ENCODE peak calls at places on chromosomes 1 and 21, in six cellular contexts. Z, K, R, G, H and V are unnamed samples.

GRCh38 chr1:86155807-86156561 is 588 bp downstream of the COL24A1 start:
- DNase-seq in H (no peak), R (no peak), K (no peak), G (peak; percentile 17), Z (peak; percentile 65), V (peak; percentile 16)

GRCh38 chr21:36926989-36927695 is 39.3 kb downstream of the HLCS start:
- DNase-seq in H (peak; percentile 62), K (peak; percentile 56), Z (peak; percentile 83), G (no peak), R (no peak), V (no peak)

GRCh38 chr1:230067441-230067870 is 418 bp downstream of the GALNT2 start:
- DNase-seq in G (peak; percentile 61), R (no peak), H (peak; percentile 36), K (peak; percentile 14), Z (no peak), V (peak; percentile 44)

GRCh38 chr1:178189814-178190213 is 95.9 kb downstream of the RASAL2 start:
- DNase-seq in H (peak; percentile 58), G (no peak), R (no peak), K (no peak), Z (peak; percentile 11), V (peak; percentile 56)

GRCh38 chr1:228989176-228989575 is 253.9 kb downstream of the RHOU start:
- DNase-seq in G (no peak), Z (no peak), K (no peak), H (no peak), R (no peak), V (no peak)

GRCh38 chr1:2050482-2050792 is 226 bp downstream of the PRKCZ start:
- DNase-seq in Z (no peak), H (peak; percentile 35), G (peak; percentile 48), K (no peak), R (no peak), V (no peak)

GRCh38 chr1:229855999-229856650 is 210.9 kb upstream of the GALNT2 start:
- DNase-seq in G (no peak), Z (no peak), K (no peak), H (no peak), R (no peak), V (no peak)

GRCh38 chr1:165315481-165315880 is 41.0 kb downstream of the LMX1A start:
- DNase-seq in K (no peak), R (no peak), H (no peak), G (no peak), Z (no peak), V (no peak)

GRCh38 chr21:36471254-36471723 is 8.6 kb downstream of the CLDN14 start:
- DNase-seq in H (peak; percentile 89), R (no peak), K (no peak), Z (peak; percentile 50), G (no peak), V (no peak)

GRCh38 chr1:206700445-206701036 is 15.8 kb downstream of the MAPKAPK2 start:
- DNase-seq in Z (peak; percentile 65), R (no peak), K (no peak), H (no peak), G (no peak), V (no peak)

GRCh38 chr1:16981269-16981849 is 939 bp upstream of the MFAP2 start:
- DNase-seq in G (no peak), H (no peak), R (no peak), Z (peak; percentile 92), K (no peak), V (no peak)

GRCh38 chr1:3052501-3052900 is 16.5 kb upstream of the PRDM16 start:
- DNase-seq in R (no peak), Z (no peak), H (no peak), G (no peak), K (no peak), V (no peak)

GRCh38 chr1:71490432-71490831 is 409.6 kb upstream of the ZRANB2 start:
- DNase-seq in H (peak; percentile 18), Z (peak; percentile 63), G (no peak), R (no peak), K (no peak), V (no peak)

GRCh38 chr1:245500546-245500945 is 345.8 kb downstream of the KIF26B start:
- DNase-seq in K (peak; percentile 80), R (no peak), Z (peak; percentile 66), G (peak; percentile 68), H (no peak), V (no peak)

GRCh38 chr1:206930210-206930798 is 8.6 kb upstream of the FCMR start:
- DNase-seq in R (no peak), K (no peak), G (no peak), Z (no peak), H (no peak), V (no peak)

GRCh38 chr1:89260575-89261275 is 11.9 kb downstream of the GBP5 start:
- DNase-seq in R (no peak), H (no peak), Z (no peak), G (no peak), K (no peak), V (peak; percentile 40)

GRCh38 chr21:39934895-39935294 is 67.7 kb downstream of the PCP4 start:
- DNase-seq in R (no peak), K (no peak), Z (no peak), G (no peak), H (no peak), V (no peak)

GRCh38 chr1:160267284-160267991 is 5.1 kb upstream of the DCAF8 start:
- DNase-seq in R (no peak), K (no peak), Z (no peak), G (no peak), H (no peak), V (no peak)

GRCh38 chr1:62392951-62393350 is 43.9 kb upstream of the USP1 start:
- DNase-seq in H (no peak), Z (no peak), K (no peak), G (no peak), R (no peak), V (no peak)

GRCh38 chr1:54453089-54453488 is 46.9 kb upstream of the SSBP3 start:
- DNase-seq in G (no peak), R (no peak), Z (no peak), K (no peak), H (no peak), V (no peak)

GRCh38 chr1:31696246-31696645 is 7.6 kb downstream of the COL16A1 start:
- DNase-seq in R (peak; percentile 79), K (peak; percentile 59), G (no peak), Z (no peak), H (no peak), V (peak; percentile 82)

GRCh38 chr1:37866491-37866890 is 7.1 kb upstream of the MTF1 start:
- DNase-seq in Z (no peak), R (no peak), H (no peak), K (no peak), G (no peak), V (no peak)

GRCh38 chr21:41363370-41364270 is 1.8 kb downstream of the MX2 start:
- DNase-seq in G (no peak), R (no peak), K (no peak), H (no peak), Z (no peak), V (no peak)

GRCh38 chr1:46569909-46570725 is 18.7 kb upstream of the KNCN start:
- DNase-seq in R (no peak), K (no peak), H (no peak), Z (peak; percentile 33), G (no peak), V (no peak)

GRCh38 chr1:199161766-199162303 is 523.0 kb downstream of the PTPRC start:
- DNase-seq in G (no peak), Z (no peak), R (no peak), H (no peak), K (no peak), V (no peak)

GRCh38 chr1:26132825-26133167 is 21.2 kb downstream of the PDIK1L start:
- DNase-seq in R (no peak), G (no peak), H (no peak), K (no peak), Z (no peak), V (no peak)

GRCh38 chr21:41666641-41667051 is 100.2 kb downstream of the RIPK4 start:
- DNase-seq in K (no peak), R (no peak), Z (no peak), H (no peak), G (no peak), V (no peak)

GRCh38 chr1:18619467-18619835 is 11.2 kb upstream of the PAX7 start:
- DNase-seq in G (no peak), Z (no peak), R (no peak), H (no peak), K (no peak), V (no peak)

GRCh38 chr1:18614011-18614735 is 16.5 kb upstream of the PAX7 start:
- DNase-seq in Z (no peak), G (no peak), H (no peak), R (no peak), K (no peak), V (no peak)

GRCh38 chr1:18618546-18619466 is 11.8 kb upstream of the PAX7 start:
- DNase-seq in K (no peak), H (peak; percentile 53), R (no peak), G (no peak), Z (no peak), V (no peak)
- TF ChIP-seq POLR2A in K (no peak), H (no peak), R (no peak), G (no peak), Z (no peak), V (no peak)

DNA sequence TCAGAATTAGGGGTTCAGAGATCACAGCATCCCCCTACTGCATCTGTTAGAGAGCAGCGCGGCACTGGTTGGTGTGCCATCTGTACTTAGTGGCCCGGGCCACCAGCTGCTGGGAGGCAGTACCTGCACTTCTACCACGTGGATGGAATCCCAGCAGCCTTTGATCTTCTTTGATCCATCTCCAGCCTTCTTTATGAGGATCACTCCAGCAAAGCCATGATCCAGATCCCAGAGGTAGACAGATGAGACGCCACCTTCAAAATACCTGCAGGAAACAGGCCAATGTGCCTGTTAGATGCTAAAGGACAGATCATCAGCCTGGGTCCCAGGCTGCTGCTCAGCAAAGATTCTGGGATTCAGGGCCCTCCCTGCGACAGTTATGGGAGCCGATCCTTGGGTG is 45.2 kb downstream of the SLC66A1 start:
- DNase-seq in G (no peak), Z (no peak), R (no peak), K (no peak), H (no peak), V (no peak)
- H3K4me3 ChIP-seq in G (no peak overlapping the region), Z (no peak overlapping the region), R (no peak overlapping the region), K (no peak overlapping the region), H (no peak overlapping the region), V (no peak overlapping the region)

GRCh38 chr1:153608742-153609584 is 4.0 kb downstream of the S100A16 start:
- DNase-seq in K (no peak), R (peak; percentile 67), H (peak; percentile 88), Z (peak; percentile 95), G (peak; percentile 64), V (peak; percentile 93)
- TF ChIP-seq POLR2A in K (no peak), R (no peak), H (peak; percentile 46), Z (peak; percentile 77), G (peak; percentile 25), V (no peak)

GRCh38 chr1:93143136-93143535 is 37.1 kb downstream of the TMED5 start:
- DNase-seq in H (no peak), G (no peak), R (no peak), K (no peak), Z (no peak), V (no peak)
- H3K4me3 ChIP-seq in H (no peak overlapping the region), G (no peak overlapping the region), R (no peak overlapping the region), K (no peak overlapping the region), Z (no peak overlapping the region), V (no peak overlapping the region)